ENCODE peak calls at places on chromosomes 1 and 21, in four cellular contexts. One of them, this sample, is unnamed.

GRCh38 chr1:61241864-61242472 is 159.6 kb downstream of the NFIA start:
- DNase-seq in activated CD8-positive, alpha-beta memory T cell treated with anti-CD3 and anti-CD28 coated beads, Interleukin-2, amount 10 ng/mL, durations not matched to agents 7 days and 5 days: no peak
- DNase-seq in CD8-positive, alpha-beta T cell: no peak
- DNase-seq in AG10803: no peak
- DNase-seq in this sample: no peak

GRCh38 chr1:215052656-215053055 is 29.9 kb upstream of the KCNK2 start:
- DNase-seq in activated CD8-positive, alpha-beta memory T cell treated with anti-CD3 and anti-CD28 coated beads, Interleukin-2, amount 10 ng/mL, durations not matched to agents 7 days and 5 days: no peak
- DNase-seq in CD8-positive, alpha-beta T cell: no peak
- DNase-seq in AG10803: peak
- DNase-seq in this sample: no peak

GRCh38 chr1:204455063-204455830 is 39.4 kb downstream of the PIK3C2B start:
- DNase-seq in activated CD8-positive, alpha-beta memory T cell treated with anti-CD3 and anti-CD28 coated beads, Interleukin-2, amount 10 ng/mL, durations not matched to agents 7 days and 5 days: no peak
- DNase-seq in CD8-positive, alpha-beta T cell: no peak
- DNase-seq in AG10803: no peak
- DNase-seq in this sample: no peak

GRCh38 chr1:100969336-100969735 is 56.2 kb downstream of the DPH5 start:
- DNase-seq in activated CD8-positive, alpha-beta memory T cell treated with anti-CD3 and anti-CD28 coated beads, Interleukin-2, amount 10 ng/mL, durations not matched to agents 7 days and 5 days: no peak
- DNase-seq in CD8-positive, alpha-beta T cell: no peak
- DNase-seq in AG10803: no peak
- DNase-seq in this sample: no peak

GRCh38 chr1:44276901-44277300 is 63.6 kb downstream of the DMAP1 start:
- DNase-seq in activated CD8-positive, alpha-beta memory T cell treated with anti-CD3 and anti-CD28 coated beads, Interleukin-2, amount 10 ng/mL, durations not matched to agents 7 days and 5 days: no peak
- DNase-seq in CD8-positive, alpha-beta T cell: no peak
- DNase-seq in AG10803: no peak
- DNase-seq in this sample: no peak

GRCh38 chr1:169238506-169238905 is 129.1 kb downstream of the NME7 start:
- DNase-seq in activated CD8-positive, alpha-beta memory T cell treated with anti-CD3 and anti-CD28 coated beads, Interleukin-2, amount 10 ng/mL, durations not matched to agents 7 days and 5 days: no peak
- DNase-seq in CD8-positive, alpha-beta T cell: no peak
- DNase-seq in AG10803: peak
- DNase-seq in this sample: no peak

GRCh38 chr1:31669786-31670582 is 25.3 kb upstream of the PEF1 start:
- DNase-seq in activated CD8-positive, alpha-beta memory T cell treated with anti-CD3 and anti-CD28 coated beads, Interleukin-2, amount 10 ng/mL, durations not matched to agents 7 days and 5 days: no peak
- DNase-seq in CD8-positive, alpha-beta T cell: no peak
- DNase-seq in AG10803: peak
- DNase-seq in this sample: peak

GRCh38 chr1:234659538-234659937 is 49.6 kb upstream of the IRF2BP2 start:
- DNase-seq in activated CD8-positive, alpha-beta memory T cell treated with anti-CD3 and anti-CD28 coated beads, Interleukin-2, amount 10 ng/mL, durations not matched to agents 7 days and 5 days: no peak
- DNase-seq in CD8-positive, alpha-beta T cell: no peak
- DNase-seq in AG10803: peak
- DNase-seq in this sample: no peak

GRCh38 chr1:65429806-65430205 is 9.3 kb downstream of the LEPR start:
- DNase-seq in activated CD8-positive, alpha-beta memory T cell treated with anti-CD3 and anti-CD28 coated beads, Interleukin-2, amount 10 ng/mL, durations not matched to agents 7 days and 5 days: no peak
- DNase-seq in CD8-positive, alpha-beta T cell: no peak
- DNase-seq in AG10803: peak
- DNase-seq in this sample: peak

GRCh38 chr1:228120351-228121091 is 11.4 kb upstream of the MRPL55 start:
- DNase-seq in activated CD8-positive, alpha-beta memory T cell treated with anti-CD3 and anti-CD28 coated beads, Interleukin-2, amount 10 ng/mL, durations not matched to agents 7 days and 5 days: no peak
- DNase-seq in CD8-positive, alpha-beta T cell: no peak
- DNase-seq in AG10803: peak
- DNase-seq in this sample: no peak

GRCh38 chr1:51330331-51331201 is at the start of gene TTC39A:
- DNase-seq in activated CD8-positive, alpha-beta memory T cell treated with anti-CD3 and anti-CD28 coated beads, Interleukin-2, amount 10 ng/mL, durations not matched to agents 7 days and 5 days: no peak
- DNase-seq in CD8-positive, alpha-beta T cell: no peak
- DNase-seq in AG10803: no peak
- DNase-seq in this sample: no peak

GRCh38 chr1:31583995-31584868 is 7.9 kb downstream of the TINAGL1 start:
- DNase-seq in activated CD8-positive, alpha-beta memory T cell treated with anti-CD3 and anti-CD28 coated beads, Interleukin-2, amount 10 ng/mL, durations not matched to agents 7 days and 5 days: no peak
- DNase-seq in CD8-positive, alpha-beta T cell: no peak
- DNase-seq in AG10803: no peak
- DNase-seq in this sample: peak

GRCh38 chr1:231590453-231591198 is 36.0 kb upstream of the DISC1 start:
- DNase-seq in activated CD8-positive, alpha-beta memory T cell treated with anti-CD3 and anti-CD28 coated beads, Interleukin-2, amount 10 ng/mL, durations not matched to agents 7 days and 5 days: peak
- DNase-seq in CD8-positive, alpha-beta T cell: no peak
- DNase-seq in AG10803: peak
- DNase-seq in this sample: peak

GRCh38 chr1:219206350-219206749 is 32.7 kb downstream of the LYPLAL1 start:
- DNase-seq in activated CD8-positive, alpha-beta memory T cell treated with anti-CD3 and anti-CD28 coated beads, Interleukin-2, amount 10 ng/mL, durations not matched to agents 7 days and 5 days: no peak
- DNase-seq in CD8-positive, alpha-beta T cell: no peak
- DNase-seq in AG10803: no peak
- DNase-seq in this sample: no peak

GRCh38 chr1:179441456-179441855 is 75.7 kb downstream of the AXDND1 start:
- DNase-seq in activated CD8-positive, alpha-beta memory T cell treated with anti-CD3 and anti-CD28 coated beads, Interleukin-2, amount 10 ng/mL, durations not matched to agents 7 days and 5 days: no peak
- DNase-seq in CD8-positive, alpha-beta T cell: no peak
- DNase-seq in AG10803: no peak
- DNase-seq in this sample: no peak

GRCh38 chr1:160813215-160813614 is 17.2 kb downstream of the LY9 start:
- DNase-seq in activated CD8-positive, alpha-beta memory T cell treated with anti-CD3 and anti-CD28 coated beads, Interleukin-2, amount 10 ng/mL, durations not matched to agents 7 days and 5 days: no peak
- DNase-seq in CD8-positive, alpha-beta T cell: no peak
- DNase-seq in AG10803: no peak
- DNase-seq in this sample: no peak

GRCh38 chr1:229844675-229845074 is 218.6 kb downstream of the URB2 start:
- DNase-seq in activated CD8-positive, alpha-beta memory T cell treated with anti-CD3 and anti-CD28 coated beads, Interleukin-2, amount 10 ng/mL, durations not matched to agents 7 days and 5 days: no peak
- DNase-seq in CD8-positive, alpha-beta T cell: no peak
- DNase-seq in AG10803: no peak
- DNase-seq in this sample: peak

GRCh38 chr1:154404984-154405761 is at the start of gene IL6R:
- DNase-seq in activated CD8-positive, alpha-beta memory T cell treated with anti-CD3 and anti-CD28 coated beads, Interleukin-2, amount 10 ng/mL, durations not matched to agents 7 days and 5 days: peak
- DNase-seq in CD8-positive, alpha-beta T cell: peak
- DNase-seq in AG10803: peak
- DNase-seq in this sample: peak

GRCh38 chr1:171585715-171586114 is 36.3 kb upstream of the MYOCOS start:
- DNase-seq in activated CD8-positive, alpha-beta memory T cell treated with anti-CD3 and anti-CD28 coated beads, Interleukin-2, amount 10 ng/mL, durations not matched to agents 7 days and 5 days: no peak
- DNase-seq in CD8-positive, alpha-beta T cell: no peak
- DNase-seq in AG10803: no peak
- DNase-seq in this sample: no peak

GRCh38 chr1:162062542-162063015 is 6.9 kb upstream of the NOS1AP start:
- DNase-seq in activated CD8-positive, alpha-beta memory T cell treated with anti-CD3 and anti-CD28 coated beads, Interleukin-2, amount 10 ng/mL, durations not matched to agents 7 days and 5 days: no peak
- DNase-seq in CD8-positive, alpha-beta T cell: no peak
- DNase-seq in AG10803: no peak
- DNase-seq in this sample: peak

GRCh38 chr1:108661030-108661609 is at the start of gene HENMT1:
- DNase-seq in activated CD8-positive, alpha-beta memory T cell treated with anti-CD3 and anti-CD28 coated beads, Interleukin-2, amount 10 ng/mL, durations not matched to agents 7 days and 5 days: peak
- DNase-seq in CD8-positive, alpha-beta T cell: peak
- DNase-seq in AG10803: peak
- DNase-seq in this sample: peak

GRCh38 chr1:110561631-110562030 is 42.7 kb upstream of the KCNA10 start:
- DNase-seq in activated CD8-positive, alpha-beta memory T cell treated with anti-CD3 and anti-CD28 coated beads, Interleukin-2, amount 10 ng/mL, durations not matched to agents 7 days and 5 days: peak
- DNase-seq in CD8-positive, alpha-beta T cell: no peak
- DNase-seq in AG10803: no peak
- DNase-seq in this sample: no peak

GRCh38 chr1:54742262-54742661 is 22.1 kb downstream of the PARS2 start:
- DNase-seq in activated CD8-positive, alpha-beta memory T cell treated with anti-CD3 and anti-CD28 coated beads, Interleukin-2, amount 10 ng/mL, durations not matched to agents 7 days and 5 days: no peak
- DNase-seq in CD8-positive, alpha-beta T cell: no peak
- DNase-seq in AG10803: peak
- DNase-seq in this sample: no peak

GRCh38 chr1:90973897-90974798 is 47.7 kb downstream of the ZNF644 start:
- DNase-seq in activated CD8-positive, alpha-beta memory T cell treated with anti-CD3 and anti-CD28 coated beads, Interleukin-2, amount 10 ng/mL, durations not matched to agents 7 days and 5 days: no peak
- DNase-seq in CD8-positive, alpha-beta T cell: no peak
- DNase-seq in AG10803: peak
- DNase-seq in this sample: no peak

GRCh38 chr1:28392027-28392652 is 22.6 kb downstream of the PHACTR4 start:
- DNase-seq in activated CD8-positive, alpha-beta memory T cell treated with anti-CD3 and anti-CD28 coated beads, Interleukin-2, amount 10 ng/mL, durations not matched to agents 7 days and 5 days: no peak
- DNase-seq in CD8-positive, alpha-beta T cell: no peak
- DNase-seq in AG10803: peak
- DNase-seq in this sample: no peak

GRCh38 chr1:9164919-9165318 is 36.0 kb upstream of the GPR157 start:
- DNase-seq in activated CD8-positive, alpha-beta memory T cell treated with anti-CD3 and anti-CD28 coated beads, Interleukin-2, amount 10 ng/mL, durations not matched to agents 7 days and 5 days: no peak
- DNase-seq in CD8-positive, alpha-beta T cell: no peak
- DNase-seq in AG10803: no peak
- DNase-seq in this sample: peak

GRCh38 chr1:212450331-212450881 is 17.7 kb downstream of the NENF start:
- DNase-seq in activated CD8-positive, alpha-beta memory T cell treated with anti-CD3 and anti-CD28 coated beads, Interleukin-2, amount 10 ng/mL, durations not matched to agents 7 days and 5 days: no peak
- DNase-seq in CD8-positive, alpha-beta T cell: no peak
- DNase-seq in AG10803: no peak
- DNase-seq in this sample: peak

GRCh38 chr1:232385221-232385620 is 244.7 kb downstream of the SIPA1L2 start:
- DNase-seq in activated CD8-positive, alpha-beta memory T cell treated with anti-CD3 and anti-CD28 coated beads, Interleukin-2, amount 10 ng/mL, durations not matched to agents 7 days and 5 days: no peak
- DNase-seq in CD8-positive, alpha-beta T cell: no peak
- DNase-seq in AG10803: peak
- DNase-seq in this sample: no peak

GRCh38 chr21:27026501-27026900 is 59.6 kb upstream of the ADAMTS5 start:
- DNase-seq in activated CD8-positive, alpha-beta memory T cell treated with anti-CD3 and anti-CD28 coated beads, Interleukin-2, amount 10 ng/mL, durations not matched to agents 7 days and 5 days: no peak
- DNase-seq in CD8-positive, alpha-beta T cell: no peak
- DNase-seq in AG10803: peak
- DNase-seq in this sample: no peak

GRCh38 chr1:85464497-85465098 is 361 bp downstream of the DDAH1 start:
- DNase-seq in activated CD8-positive, alpha-beta memory T cell treated with anti-CD3 and anti-CD28 coated beads, Interleukin-2, amount 10 ng/mL, durations not matched to agents 7 days and 5 days: peak
- DNase-seq in CD8-positive, alpha-beta T cell: no peak
- DNase-seq in AG10803: peak
- DNase-seq in this sample: peak

GRCh38 chr1:12145616-12146342 is 21.0 kb upstream of the TNFRSF1B start:
- DNase-seq in activated CD8-positive, alpha-beta memory T cell treated with anti-CD3 and anti-CD28 coated beads, Interleukin-2, amount 10 ng/mL, durations not matched to agents 7 days and 5 days: no peak
- DNase-seq in CD8-positive, alpha-beta T cell: no peak
- DNase-seq in AG10803: no peak
- DNase-seq in this sample: peak

GRCh38 chr1:94000531-94001282 is 91.5 kb upstream of the GCLM start:
- DNase-seq in activated CD8-positive, alpha-beta memory T cell treated with anti-CD3 and anti-CD28 coated beads, Interleukin-2, amount 10 ng/mL, durations not matched to agents 7 days and 5 days: no peak
- DNase-seq in CD8-positive, alpha-beta T cell: no peak
- DNase-seq in AG10803: no peak
- DNase-seq in this sample: no peak

GRCh38 chr21:29211205-29211604 is 80.8 kb downstream of the MAP3K7CL start:
- DNase-seq in activated CD8-positive, alpha-beta memory T cell treated with anti-CD3 and anti-CD28 coated beads, Interleukin-2, amount 10 ng/mL, durations not matched to agents 7 days and 5 days: no peak
- DNase-seq in CD8-positive, alpha-beta T cell: no peak
- DNase-seq in AG10803: no peak
- DNase-seq in this sample: no peak

GRCh38 chr1:21124846-21125245 is 51.9 kb downstream of the EIF4G3 start:
- DNase-seq in activated CD8-positive, alpha-beta memory T cell treated with anti-CD3 and anti-CD28 coated beads, Interleukin-2, amount 10 ng/mL, durations not matched to agents 7 days and 5 days: no peak
- DNase-seq in CD8-positive, alpha-beta T cell: no peak
- DNase-seq in AG10803: peak
- DNase-seq in this sample: no peak

GRCh38 chr1:240487493-240487892 is 124.5 kb downstream of the GREM2 start:
- DNase-seq in activated CD8-positive, alpha-beta memory T cell treated with anti-CD3 and anti-CD28 coated beads, Interleukin-2, amount 10 ng/mL, durations not matched to agents 7 days and 5 days: no peak
- DNase-seq in CD8-positive, alpha-beta T cell: no peak
- DNase-seq in AG10803: no peak
- DNase-seq in this sample: no peak

GRCh38 chr1:183773456-183773855 is 31.5 kb upstream of the RGL1 start:
- DNase-seq in activated CD8-positive, alpha-beta memory T cell treated with anti-CD3 and anti-CD28 coated beads, Interleukin-2, amount 10 ng/mL, durations not matched to agents 7 days and 5 days: no peak
- DNase-seq in CD8-positive, alpha-beta T cell: no peak
- DNase-seq in AG10803: peak
- DNase-seq in this sample: no peak

GRCh38 chr1:220274122-220274855 is 2.0 kb upstream of the RAB3GAP2 start:
- DNase-seq in activated CD8-positive, alpha-beta memory T cell treated with anti-CD3 and anti-CD28 coated beads, Interleukin-2, amount 10 ng/mL, durations not matched to agents 7 days and 5 days: no peak
- DNase-seq in CD8-positive, alpha-beta T cell: no peak
- DNase-seq in AG10803: peak
- DNase-seq in this sample: no peak

GRCh38 chr1:218482683-218483082 is 137.5 kb downstream of the TGFB2 start:
- DNase-seq in activated CD8-positive, alpha-beta memory T cell treated with anti-CD3 and anti-CD28 coated beads, Interleukin-2, amount 10 ng/mL, durations not matched to agents 7 days and 5 days: no peak
- DNase-seq in CD8-positive, alpha-beta T cell: no peak
- DNase-seq in AG10803: peak
- DNase-seq in this sample: no peak